ENCODE peak calls at places on chromosome 19, in six cellular contexts. T, L, Q, Z, H and F are unnamed samples.

GRCh38 chr19:17281391-17282304 is at the start of gene ANKLE1:
- DNase-seq in Z (peak; percentile 32), H (peak; percentile 52), T (no peak), L (no peak), Q (no peak), F (peak; percentile 27)

GRCh38 chr19:17952041-17952976 is 14.6 kb upstream of the KCNN1 start:
- DNase-seq in H (no peak), T (no peak), Q (no peak), L (no peak), Z (no peak), F (no peak)

GRCh38 chr19:9010693-9011092 is 484 bp upstream of the MUC16 start:
- DNase-seq in Z (no peak), H (no peak), Q (no peak), T (no peak), L (no peak), F (no peak)

GRCh38 chr19:13959962-13960862 is 7.9 kb downstream of the DCAF15 start:
- DNase-seq in H (no peak), Q (no peak), T (no peak), L (no peak), Z (no peak), F (no peak)

GRCh38 chr19:1045247-1045603 is 5.3 kb downstream of the ABCA7 start:
- DNase-seq in T (no peak), H (no peak), Z (peak; percentile 45), L (no peak), Q (no peak), F (no peak)

GRCh38 chr19:49422407-49423277 is 599 bp downstream of the PTH2 start:
- DNase-seq in H (peak; percentile 57), L (no peak), Q (no peak), T (peak; percentile 17), Z (no peak), F (peak; percentile 38)

GRCh38 chr19:1258707-1259205 is 10.4 kb downstream of the MIDN start:
- DNase-seq in Q (no peak), H (no peak), L (no peak), T (no peak), Z (no peak), F (no peak)

GRCh38 chr19:55642153-55643002 is 1.1 kb upstream of the ZNF581 start:
- DNase-seq in L (no peak), Q (no peak), T (no peak), H (no peak), Z (peak; percentile 39), F (no peak)

GRCh38 chr19:20928371-20928770 is 5.3 kb downstream of the ZNF85 start:
- DNase-seq in Z (no peak), L (no peak), Q (no peak), T (peak; percentile 87), H (no peak), F (no peak)

GRCh38 chr19:48856921-48857320 is 11.5 kb downstream of the PLEKHA4 start:
- DNase-seq in Z (no peak), H (no peak), T (no peak), L (no peak), Q (no peak), F (no peak)

GRCh38 chr19:48271531-48272151 is 1.8 kb downstream of the ZNF114 start:
- DNase-seq in Q (peak; percentile 29), Z (no peak), H (peak; percentile 49), L (no peak), T (peak; percentile 35), F (peak; percentile 40)

GRCh38 chr19:15935167-15935702 is 906 bp upstream of the CYP4F11 start:
- DNase-seq in T (no peak), L (no peak), Z (no peak), H (no peak), Q (no peak), F (no peak)

GRCh38 chr19:39297931-39298634 is 1.9 kb downstream of the IFNL1 start:
- DNase-seq in T (no peak), L (peak; percentile 45), H (no peak), Q (no peak), Z (peak; percentile 40), F (no peak)

GRCh38 chr19:33799507-33799906 is 2.8 kb downstream of the KCTD15 start:
- DNase-seq in H (no peak), L (no peak), Z (no peak), Q (no peak), T (no peak), F (no peak)

GRCh38 chr19:47564081-47564480 is 8.9 kb downstream of the ZNF541 start:
- DNase-seq in Q (no peak), L (no peak), T (no peak), Z (peak; percentile 46), H (no peak), F (no peak)

GRCh38 chr19:4081441-4082129 is 14.9 kb upstream of the ZBTB7A start:
- DNase-seq in Q (no peak), L (no peak), T (no peak), Z (no peak), H (no peak), F (no peak)

GRCh38 chr19:19067276-19068072 is 3.7 kb downstream of the SLC25A42 start:
- DNase-seq in Q (peak; percentile 36), H (no peak), Z (no peak), T (no peak), L (no peak), F (no peak)
- H3K4me3 ChIP-seq in Q (no peak overlapping the region), H (no peak overlapping the region), Z (no peak overlapping the region), T (no peak overlapping the region), L (no peak overlapping the region), F (no peak overlapping the region)

DNA sequence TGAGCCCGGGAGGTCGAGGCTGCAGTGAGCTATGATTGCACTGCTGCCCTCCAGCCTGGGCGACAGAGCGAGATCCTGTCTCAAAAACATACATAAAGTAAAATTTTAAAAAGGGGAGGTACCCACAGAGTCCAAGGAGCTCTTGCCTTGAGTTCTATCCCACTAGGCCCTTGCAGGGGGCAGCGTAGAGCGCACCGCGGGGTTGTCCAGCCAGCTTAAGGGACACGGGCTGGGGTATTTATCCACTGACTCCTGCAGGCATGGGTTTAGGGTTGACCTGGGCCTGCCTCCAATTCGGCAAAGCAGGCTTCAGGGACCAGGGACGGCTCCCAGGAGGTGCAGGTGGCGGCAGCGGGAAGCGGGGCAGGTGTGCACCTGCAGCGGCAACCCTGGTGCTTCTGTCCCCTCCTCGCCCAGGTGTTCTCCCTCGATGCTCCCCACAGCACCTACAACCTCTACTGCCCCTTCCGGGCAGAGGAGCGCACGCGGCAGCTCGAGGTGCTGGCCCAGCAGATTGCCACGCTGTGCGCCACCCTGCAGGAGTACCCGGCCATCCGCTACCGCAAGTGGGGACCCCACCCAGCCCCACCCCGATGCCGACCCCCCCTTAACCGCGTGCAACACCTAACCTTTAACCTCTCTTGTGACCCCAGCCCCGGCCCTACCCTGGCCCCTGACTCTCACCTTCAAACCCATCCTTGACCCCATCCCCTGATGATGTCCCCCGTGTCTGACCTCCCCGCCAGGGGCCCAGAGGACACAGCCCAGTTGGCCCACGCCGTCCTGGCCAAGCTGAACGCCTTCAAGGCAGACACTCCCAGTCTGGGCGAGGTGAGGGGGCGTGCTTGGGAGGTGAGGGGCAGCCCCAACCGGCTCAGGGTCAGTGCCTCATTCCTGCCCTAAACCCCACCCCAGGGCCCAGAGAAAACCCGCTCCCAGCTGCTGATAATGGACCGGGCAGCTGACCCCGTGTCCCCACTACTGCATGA is 4.7 kb downstream of the STXBP2 start:
- DNase-seq in Q (no peak), T (no peak), H (no peak), L (no peak), Z (no peak), F (no peak)
- TF ChIP-seq CTCF in Q (no peak), T (peak; percentile 6), H (no peak), L (no peak), Z (no peak), F (no peak)

GRCh38 chr19:5106971-5107370 is 138.1 kb downstream of the KDM4B start:
- DNase-seq in T (no peak), H (no peak), Q (no peak), Z (no peak), L (no peak), F (no peak)
- H3K4me3 ChIP-seq in T (no peak overlapping the region), H (no peak overlapping the region), Q (no peak overlapping the region), Z (no peak overlapping the region), L (no peak overlapping the region), F (no peak overlapping the region)

GRCh38 chr19:51421229-51422052 is 4.0 kb upstream of the SIGLEC10 start:
- DNase-seq in T (no peak), Z (no peak), L (no peak), Q (no peak), H (no peak), F (no peak)
- TF ChIP-seq CTCF in T (no peak), Z (no peak), L (no peak), Q (no peak), H (no peak), F (no peak)

GRCh38 chr19:46492841-46493235 is 2.8 kb downstream of the PNMA8B start:
- DNase-seq in T (no peak), L (no peak), Q (no peak), Z (no peak), H (no peak), F (no peak)
- H3K4me3 ChIP-seq in T (no peak overlapping the region), L (peak overlapping the region; percentile 47), Q (no peak overlapping the region), Z (peak overlapping the region; percentile 40), H (peak overlapping the region; percentile 65), F (peak overlapping the region; percentile 69)

GRCh38 chr19:53910170-53910518 is 1.1 kb downstream of the CACNG7 start:
- DNase-seq in Q (no peak), L (no peak), Z (no peak), H (no peak), T (no peak), F (no peak)
- TF ChIP-seq CTCF in Q (no peak), L (no peak), Z (no peak), H (no peak), T (no peak), F (no peak)

GRCh38 chr19:2774953-2775555 is 8.0 kb downstream of the SGTA start:
- DNase-seq in L (no peak), H (no peak), T (no peak), Z (no peak), Q (no peak), F (no peak)
- H3K4me3 ChIP-seq in L (no peak overlapping the region), H (peak overlapping the region; percentile 53), T (no peak overlapping the region), Z (peak overlapping the region; percentile 13), Q (no peak overlapping the region), F (peak overlapping the region; percentile 56)

GRCh38 chr19:6752257-6753177 is 13.0 kb downstream of the TRIP10 start:
- DNase-seq in Z (no peak), Q (no peak), L (no peak), T (no peak), H (no peak), F (no peak)

GRCh38 chr19:6754653-6755463 is 12.4 kb downstream of the SH2D3A start:
- DNase-seq in Q (no peak), H (no peak), L (no peak), Z (no peak), T (no peak), F (no peak)

GRCh38 chr19:6751189-6751588 is 11.7 kb downstream of the TRIP10 start:
- DNase-seq in H (no peak), L (no peak), T (no peak), Z (no peak), Q (no peak), F (no peak)

GRCh38 chr19:6754136-6754535 is 13.1 kb downstream of the SH2D3A start:
- DNase-seq in H (no peak), T (no peak), Z (no peak), L (no peak), Q (no peak), F (no peak)

GRCh38 chr19:6753178-6754031 is 13.8 kb downstream of the SH2D3A start:
- DNase-seq in Z (peak; percentile 87), Q (peak; percentile 73), L (peak; percentile 90), T (peak; percentile 15), H (peak; percentile 81), F (peak; percentile 78)
- TF ChIP-seq CTCF in Z (peak; percentile 62), Q (no peak), L (peak; percentile 50), T (no peak), H (peak; percentile 64), F (peak; percentile 63)

GRCh38 chr19:11538232-11539036 is at the start of gene CNN1:
- DNase-seq in T (peak; percentile 90), Q (no peak), L (peak; percentile 96), Z (peak; percentile 29), H (peak; percentile 78), F (peak; percentile 66)
- H3K4me3 ChIP-seq in T (peak within 1 kb of the TSS; percentile 43), Q (no peak within 1 kb of the TSS), L (peak within 1 kb of the TSS; percentile 81), Z (peak within 1 kb of the TSS; percentile 51), H (peak within 1 kb of the TSS; percentile 53), F (peak within 1 kb of the TSS; percentile 62)